ENCODE peak calls at places on chromosomes 2 and 18, in seven cellular contexts. T is HCT116, G is GM12878, C is K562, P is SK-N-SH, I is HepG2, V is H1. N is an unnamed sample. For H3K4me1, the result is how much of the 10 kb centered on the place peaks cover.

GRCh38 chr18:3720818-3721545 is 271.0 kb downstream of the TGIF1 start:
- DNase-seq in T (no peak), C (no peak), P (no peak), V (no peak), G (no peak), I (no peak), N (no peak)

GRCh38 chr18:8107426-8107825 is 501.8 kb upstream of the RAB12 start:
- DNase-seq in G (no peak), T (no peak), C (no peak), I (no peak), P (no peak), V (no peak), N (no peak)

GRCh38 chr2:233248999-233249398 is 2.5 kb upstream of the ATG16L1 start:
- DNase-seq in P (no peak), I (no peak), C (no peak), G (no peak), V (no peak), T (no peak), N (no peak)

GRCh38 chr18:76274470-76275289 is 220.4 kb downstream of the ZNF516 start:
- DNase-seq in T (peak), P (peak), I (peak), V (no peak), G (no peak), C (peak), N (no peak)

GRCh38 chr18:9998330-9998729 is 84.5 kb downstream of the VAPA start:
- DNase-seq in T (no peak), V (no peak), C (no peak), I (no peak), P (no peak), G (no peak), N (no peak)

GRCh38 chr2:198371329-198371728 is 566.9 kb downstream of the PLCL1 start:
- DNase-seq in T (no peak), C (no peak), I (no peak), P (no peak), G (no peak), V (no peak), N (no peak)

GRCh38 chr2:69309336-69310048 is 77.5 kb downstream of the GFPT1 start:
- DNase-seq in C (no peak), I (no peak), T (no peak), P (peak), V (no peak), G (no peak), N (no peak)

GRCh38 chr2:219698684-219699439 is 71.4 kb downstream of the SLC4A3 start:
- DNase-seq in G (no peak), V (no peak), T (peak), P (no peak), I (no peak), C (no peak), N (no peak)

GRCh38 chr2:128444044-128444771 is 125.5 kb upstream of the HS6ST1 start:
- DNase-seq in T (no peak), I (no peak), P (peak), C (no peak), V (peak), G (no peak), N (no peak)

GRCh38 chr2:70942900-70943871 is 7.5 kb downstream of the ATP6V1B1 start:
- DNase-seq in I (no peak), V (peak), C (no peak), G (no peak), P (peak), T (no peak), N (no peak)

DNA sequence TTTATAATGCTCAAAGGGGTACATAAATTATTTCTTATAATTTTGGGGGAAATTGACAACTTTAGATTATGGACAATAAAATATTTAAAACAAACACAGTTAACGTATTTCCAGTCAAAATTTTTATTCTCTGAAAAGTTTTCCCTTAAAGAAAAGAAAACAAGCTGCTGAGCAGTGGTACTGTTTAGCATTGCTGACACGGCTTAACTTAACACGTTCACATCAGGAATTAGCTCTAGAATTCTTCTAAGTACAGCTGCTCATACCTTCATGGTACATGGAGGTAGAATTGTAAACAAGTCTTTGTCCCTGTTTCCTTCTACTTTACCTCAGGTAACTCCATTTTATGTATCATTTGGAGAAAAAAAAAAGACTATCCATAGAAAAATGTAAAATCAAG is 2.0 kb downstream of the SLC38A11 start:
- DNase-seq in I (no peak), P (no peak), C (no peak), V (no peak), T (no peak), G (no peak), N (no peak)
- H3K4me1 ChIP-seq in I (under half), P (under half), C (under half), V (under half), T (under half), G (under half), N (under half)

DNA sequence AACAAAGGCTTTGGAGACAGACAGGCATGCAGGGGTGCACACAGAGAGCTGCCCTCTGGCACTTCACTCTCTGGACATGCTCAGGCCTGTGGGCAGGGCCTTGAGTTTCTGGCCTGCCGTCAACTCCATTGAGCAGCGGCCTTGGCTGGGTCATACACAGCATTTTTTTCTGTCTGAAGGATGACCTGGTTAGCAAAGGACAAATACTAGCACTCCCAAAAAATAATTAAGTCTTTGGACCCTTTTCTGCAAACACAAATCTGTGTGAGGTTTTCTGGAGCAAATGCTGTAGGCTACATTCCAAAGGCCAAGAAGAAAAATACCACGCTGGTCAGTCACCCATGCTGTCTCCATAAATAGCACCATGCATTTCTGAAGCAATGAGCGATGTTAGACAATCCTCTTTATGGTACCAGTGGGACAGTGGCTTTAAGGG is 124.7 kb upstream of the CTAGE1 start:
- DNase-seq in P (no peak), G (no peak), V (no peak), I (peak), C (no peak), T (no peak), N (no peak)
- TF ChIP-seq SIN3A in P (no peak), G (no peak), V (no peak), I (no peak), C (no peak), T (no peak), N (no peak)

DNA sequence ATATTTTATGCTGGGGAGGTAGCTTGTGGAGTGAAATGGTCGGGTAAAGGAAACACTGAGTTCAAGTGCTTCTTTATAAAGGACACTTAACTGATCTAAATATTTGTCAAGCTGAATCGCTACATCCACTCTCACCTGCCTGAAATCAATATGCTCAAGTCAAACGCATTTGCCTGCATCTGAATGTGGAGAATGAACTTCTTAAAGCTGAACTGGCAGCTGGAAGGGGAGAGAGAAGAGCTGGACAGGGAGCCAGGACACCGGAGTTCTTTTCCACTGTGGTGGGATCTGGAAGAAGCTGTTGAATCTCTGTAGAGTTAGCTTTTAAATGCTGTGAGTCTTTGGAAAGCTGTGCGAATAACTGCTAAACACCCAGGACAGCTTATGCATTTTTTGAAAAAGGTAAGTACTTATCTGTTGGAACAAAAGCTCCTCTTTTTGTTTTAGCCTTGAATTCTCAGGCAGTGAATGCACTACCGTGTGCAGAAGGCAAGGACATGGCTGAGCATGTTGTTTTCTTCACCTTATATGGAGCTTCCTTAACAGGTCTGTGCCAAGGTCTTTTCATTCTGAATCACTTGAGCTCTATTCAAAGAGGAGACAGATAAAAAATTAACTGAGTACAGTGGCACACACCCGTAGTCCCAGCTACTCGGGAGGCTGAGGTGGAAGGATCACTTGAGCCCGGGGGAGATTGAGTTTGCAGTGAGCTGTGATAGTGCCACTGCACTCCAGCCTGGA is 74.2 kb upstream of the KLF7 start:
- DNase-seq in C (no peak), I (no peak), V (no peak), T (no peak), P (no peak), G (no peak), N (no peak)
- H3K27ac ChIP-seq in C (no peak), I (no peak), V (no peak), T (no peak), P (peak), G (no peak), N (no peak)

GRCh38 chr2:6309415-6310185 is 556.1 kb downstream of the CMPK2 start:
- DNase-seq in I (no peak), C (no peak), V (no peak), G (peak), P (peak), T (no peak), N (no peak)
- H3K4me1 ChIP-seq in I (under half), C (under half), V (under half), G (under half), P (under half), T (under half), N (under half)

GRCh38 chr2:122863516-122863915 is 1108.1 kb downstream of the TSN start:
- DNase-seq in I (no peak), P (no peak), T (no peak), C (no peak), V (no peak), G (peak), N (no peak)
- TF ChIP-seq SIN3A in I (no peak), P (no peak), T (no peak), C (no peak), V (no peak), G (no peak), N (no peak)

GRCh38 chr2:234633581-234634230 is 136.8 kb upstream of the ARL4C start:
- DNase-seq in I (no peak), V (peak), P (no peak), C (no peak), T (no peak), G (no peak), N (no peak)
- H3K27ac ChIP-seq in I (no peak), V (no peak), P (no peak), C (no peak), T (no peak), G (no peak), N (no peak)

DNA sequence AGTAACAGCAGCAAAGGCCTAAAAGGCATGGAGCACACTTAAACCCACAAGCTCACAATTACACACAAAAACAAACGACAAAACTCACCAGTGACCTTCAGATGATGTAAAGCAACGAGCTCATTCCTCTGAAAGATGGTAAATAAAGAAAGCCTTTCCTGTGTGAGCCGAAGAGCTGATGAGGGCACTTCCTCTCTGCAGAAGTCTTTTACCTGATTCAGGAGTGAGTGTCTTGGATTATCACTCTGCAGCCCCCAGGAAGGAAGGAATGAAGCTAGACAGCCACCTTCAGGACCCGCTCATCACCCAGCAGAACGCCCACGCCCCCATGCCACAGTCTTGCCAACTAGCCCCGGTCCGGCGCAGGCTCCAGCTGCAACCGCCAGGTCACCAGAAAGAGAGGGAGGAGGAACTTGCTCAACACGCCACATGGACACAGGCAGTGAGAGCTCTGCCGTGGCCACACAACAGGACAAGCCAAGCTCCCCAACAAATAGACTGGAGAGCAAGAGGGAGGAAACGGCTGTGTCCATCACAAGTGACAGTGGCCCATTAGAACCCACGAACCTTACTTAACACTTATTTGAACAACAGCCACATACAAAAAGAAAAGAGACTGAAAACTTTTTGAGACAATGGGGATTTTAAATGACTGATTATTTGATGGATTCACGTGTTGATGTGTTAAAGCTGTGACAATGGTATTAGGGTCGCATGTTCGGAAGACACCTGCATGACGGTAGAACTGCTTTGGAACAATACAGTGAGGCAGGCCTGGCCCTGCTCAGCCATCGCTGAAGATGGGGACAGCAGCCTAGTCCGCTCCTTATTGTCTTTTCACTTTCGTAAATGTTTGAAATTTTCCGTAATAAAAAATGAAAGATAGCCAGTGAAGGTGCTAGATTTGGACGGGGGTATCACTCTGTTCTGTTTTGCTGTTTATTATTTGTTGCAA is 127.3 kb downstream of the HDAC4 start:
- DNase-seq in V (no peak), T (no peak), I (no peak), G (no peak), P (no peak), C (peak), N (no peak)
- H3K4me1 ChIP-seq in V (under half), T (half or more), I (under half), G (under half), P (half or more), C (under half), N (under half)

DNA sequence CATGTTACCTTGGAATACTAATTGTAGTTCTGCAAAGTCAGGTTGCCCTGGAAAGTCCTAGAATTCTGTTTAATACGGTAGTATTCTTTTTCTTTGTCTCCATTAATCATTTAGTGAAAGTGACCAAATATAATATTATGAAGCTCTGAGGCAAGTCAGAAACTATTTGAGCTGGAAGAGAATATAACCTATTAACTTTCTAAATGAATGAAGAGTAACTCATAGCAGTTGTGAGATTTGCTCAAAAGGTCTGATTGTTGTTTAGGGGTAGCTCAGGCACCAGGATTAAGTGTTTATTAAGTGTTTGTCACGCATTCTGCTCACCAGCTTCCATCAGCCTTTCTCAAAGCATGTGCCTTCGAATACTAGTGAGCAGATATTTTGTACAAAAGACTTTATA is 46.7 kb upstream of the SERPINE2 start:
- DNase-seq in V (no peak), I (no peak), C (no peak), P (no peak), T (no peak), G (no peak), N (no peak)
- TF ChIP-seq SIN3A in V (no peak), I (no peak), C (no peak), P (no peak), T (no peak), G (no peak), N (no peak)

DNA sequence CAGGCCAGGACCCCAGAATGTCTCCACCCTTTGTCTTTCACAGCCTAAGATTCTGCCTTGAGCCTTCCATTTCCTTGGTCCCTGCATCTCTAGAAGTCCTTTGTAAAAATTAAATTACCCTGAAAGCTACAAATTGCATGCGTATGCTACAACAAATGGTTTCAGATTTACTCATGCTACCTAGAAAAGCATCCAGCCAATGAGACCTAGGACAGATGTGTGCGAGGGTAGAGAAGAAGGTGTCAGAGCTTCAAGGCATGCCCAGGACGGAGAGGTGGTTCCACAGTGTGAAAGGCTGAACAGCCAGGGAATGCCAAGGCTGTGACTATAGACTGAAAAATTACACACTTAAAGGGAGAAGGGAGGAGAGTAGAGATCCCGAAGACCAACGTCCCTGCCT is 40.2 kb downstream of the CCBE1 start:
- DNase-seq in C (no peak), V (no peak), P (no peak), G (no peak), T (no peak), I (no peak), N (no peak)
- H3K27ac ChIP-seq in C (no peak), V (no peak), P (no peak), G (no peak), T (no peak), I (no peak), N (no peak)

N was measured in Panc1.